ENCODE peak calls at places on chromosomes 5 and 9, in nine cellular contexts. F, W, Y, X, Q, K, O, I and N are unnamed samples.

GRCh38 chr5:76356887-76357286 is 46.2 kb upstream of the IQGAP2 start:
- DNase-seq in W (no peak), I (no peak), Y (peak; percentile 67), F (no peak), Q (no peak), K (no peak), O (no peak), X (no peak), N (no peak)

GRCh38 chr5:133393776-133394476 is 218.4 kb downstream of the FSTL4 start:
- DNase-seq in W (no peak), I (no peak), X (no peak), O (no peak), Q (no peak), K (no peak), F (no peak), Y (no peak), N (no peak)

GRCh38 chr9:69466151-69466550 is 141.1 kb downstream of the ENTREP1 start:
- DNase-seq in K (peak; percentile 55), Y (no peak), F (no peak), I (no peak), Q (no peak), X (no peak), O (peak; percentile 26), W (no peak), N (no peak)

GRCh38 chr9:92100237-92100911 is 14.8 kb downstream of the SPTLC1 start:
- DNase-seq in O (peak; percentile 88), F (no peak), X (no peak), K (peak; percentile 82), W (no peak), Y (peak; percentile 62), Q (no peak), I (peak; percentile 59), N (no peak)

GRCh38 chr9:77442436-77442835 is 205.7 kb downstream of the GNA14 start:
- DNase-seq in I (no peak), W (no peak), F (no peak), Y (no peak), X (no peak), O (no peak), Q (no peak), K (no peak), N (no peak)

GRCh38 chr5:147303976-147304375 is 69.2 kb downstream of the STK32A start:
- DNase-seq in F (no peak), K (peak; percentile 90), I (peak; percentile 83), W (no peak), Q (no peak), O (peak; percentile 57), Y (no peak), X (no peak), N (no peak)

GRCh38 chr5:170219615-170220014 is 13.2 kb upstream of the C5orf58 start:
- DNase-seq in X (no peak), W (no peak), Q (no peak), F (no peak), Y (no peak), I (peak; percentile 68), K (peak; percentile 72), O (peak; percentile 73), N (no peak)

GRCh38 chr9:73034962-73035361 is 82.1 kb upstream of the ALDH1A1 start:
- DNase-seq in K (no peak), X (no peak), F (no peak), I (no peak), O (no peak), W (no peak), Q (no peak), Y (no peak), N (no peak)

GRCh38 chr9:33320230-33320567 is 29.9 kb downstream of the NFX1 start:
- DNase-seq in I (no peak), Y (no peak), W (no peak), K (no peak), Q (no peak), F (no peak), O (no peak), X (no peak), N (no peak)

GRCh38 chr5:1793966-1794895 is 5.4 kb downstream of the MRPL36 start:
- DNase-seq in I (no peak), W (no peak), O (peak; percentile 67), F (no peak), K (peak; percentile 92), X (no peak), Y (no peak), Q (no peak), N (no peak)

GRCh38 chr9:16484744-16485143 is 385.7 kb downstream of the BNC2 start:
- DNase-seq in I (no peak), O (no peak), F (no peak), W (no peak), X (no peak), Y (no peak), Q (no peak), K (peak; percentile 48), N (no peak)

GRCh38 chr5:89981871-89982773 is 427.4 kb downstream of the CETN3 start:
- DNase-seq in K (peak; percentile 83), I (no peak), Y (no peak), X (no peak), Q (no peak), W (no peak), O (peak; percentile 54), F (no peak), N (no peak)

GRCh38 chr5:54651482-54652076 is 134.0 kb downstream of the SNX18 start:
- DNase-seq in X (no peak), Y (no peak), I (peak; percentile 11), Q (no peak), W (no peak), F (peak; percentile 68), K (peak; percentile 52), O (no peak), N (no peak)

GRCh38 chr9:127972316-127972871 is 8.4 kb downstream of the EEIG1 start:
- DNase-seq in K (no peak), Y (peak; percentile 50), O (no peak), W (no peak), Q (no peak), F (no peak), I (no peak), X (no peak), N (no peak)

GRCh38 chr9:133250741-133251170 is 24.2 kb downstream of the ABO start:
- DNase-seq in K (no peak), W (no peak), O (no peak), X (no peak), Y (no peak), I (no peak), Q (no peak), F (peak; percentile 60), N (no peak)

GRCh38 chr9:33135086-33135958 is 31.8 kb downstream of the B4GALT1 start:
- DNase-seq in I (peak; percentile 35), Q (no peak), F (no peak), Y (no peak), X (no peak), K (peak; percentile 60), W (no peak), O (no peak), N (no peak)

GRCh38 chr9:6902423-6902822 is 144.7 kb downstream of the KDM4C start:
- DNase-seq in F (no peak), I (peak; percentile 30), W (no peak), K (peak; percentile 31), O (peak; percentile 12), Q (no peak), X (no peak), Y (no peak), N (no peak)

GRCh38 chr5:152397581-152397980 is 7.5 kb downstream of the NMUR2 start:
- DNase-seq in F (no peak), I (no peak), X (no peak), W (no peak), O (no peak), Q (no peak), Y (no peak), K (no peak), N (no peak)

GRCh38 chr9:86655147-86655546 is 292.2 kb downstream of the GAS1 start:
- DNase-seq in K (peak; percentile 85), W (no peak), I (no peak), Y (no peak), F (no peak), X (no peak), Q (no peak), O (no peak), N (no peak)

GRCh38 chr9:137049544-137050449 is 3.8 kb upstream of the NPDC1 start:
- DNase-seq in Q (peak; percentile 70), W (peak; percentile 38), X (peak; percentile 36), K (peak; percentile 36), Y (peak; percentile 90), O (peak; percentile 71), F (peak; percentile 69), I (peak; percentile 42), N (no peak)

GRCh38 chr5:112084149-112084548 is 327.2 kb upstream of the NREP start:
- DNase-seq in K (peak; percentile 7), I (no peak), X (no peak), Q (no peak), W (no peak), O (no peak), F (no peak), Y (no peak), N (no peak)

GRCh38 chr5:56585466-56585865 is 229.9 kb upstream of the MAP3K1 start:
- DNase-seq in Q (peak; percentile 2), K (peak; percentile 30), F (no peak), I (peak; percentile 36), O (no peak), Y (no peak), X (no peak), W (no peak), N (no peak)

GRCh38 chr5:113117543-113118110 is 141.0 kb downstream of the DCP2 start:
- DNase-seq in K (no peak), O (no peak), W (peak; percentile 4), Y (no peak), F (no peak), I (no peak), X (no peak), Q (no peak), N (no peak)

GRCh38 chr9:130745829-130746228 is 52.2 kb downstream of the EXOSC2 start:
- DNase-seq in W (no peak), K (no peak), Y (no peak), I (peak; percentile 32), Q (no peak), F (no peak), O (no peak), X (no peak), N (no peak)

GRCh38 chr9:110029422-110029814 is 178.5 kb downstream of the C9orf152 start:
- DNase-seq in O (peak; percentile 69), I (peak; percentile 91), K (peak; percentile 95), F (no peak), Q (no peak), Y (no peak), W (no peak), X (no peak), N (no peak)

GRCh38 chr5:175444905-175445456 is 999 bp upstream of the DRD1 start:
- DNase-seq in Q (no peak), K (no peak), W (no peak), I (no peak), Y (no peak), O (peak; percentile 6), X (no peak), F (no peak), N (no peak)

GRCh38 chr5:142491260-142491659 is 166.4 kb upstream of the SPRY4 start:
- DNase-seq in Y (peak; percentile 62), X (no peak), W (no peak), Q (no peak), O (no peak), F (no peak), I (peak; percentile 40), K (no peak), N (no peak)

GRCh38 chr9:21974542-21975409 is 19.4 kb downstream of the CDKN2A start:
- DNase-seq in X (no peak), I (peak; percentile 51), Y (peak; percentile 90), O (peak; percentile 78), K (peak; percentile 49), F (peak; percentile 89), W (peak; percentile 93), Q (peak; percentile 40), N (no peak)

GRCh38 chr9:113537227-113537810 is 73.8 kb downstream of the RGS3 start:
- DNase-seq in Q (no peak), O (no peak), K (no peak), X (no peak), F (no peak), I (no peak), W (no peak), Y (peak; percentile 35), N (no peak)

GRCh38 chr5:111364992-111365391 is 140.8 kb downstream of the CAMK4 start:
- DNase-seq in Y (peak; percentile 51), Q (no peak), F (no peak), O (no peak), X (no peak), W (no peak), K (peak; percentile 17), I (no peak), N (no peak)

GRCh38 chr9:88646539-88646938 is 111.6 kb downstream of the NXNL2 start:
- DNase-seq in O (no peak), F (no peak), W (no peak), X (no peak), Q (no peak), K (no peak), I (no peak), Y (no peak), N (no peak)